ENCODE peak calls at places on chromosomes 4 and X, in eight cellular contexts. T is IMR-90; L is CD4-positive, alpha-beta T cell; N is astrocyte; Q is lower lobe of right lung; X is D721Med; W is GM20000; K is cardiac muscle cell. M is an unnamed sample.
A peak's percentile ranks its signal among the peaks of the same experiment; 100 is the strongest.

GRCh38 chrX:49754238-49754857 is 58.6 kb upstream of the PAGE1 start:
- DNase-seq in T (peak; percentile 28), L (peak; percentile 19), N (peak; percentile 0), K (peak; percentile 56), Q (peak; percentile 43), X (no peak), W (peak; percentile 8), M (peak; percentile 32)

GRCh38 chr4:185242749-185243533 is 33.5 kb downstream of the SNX25 start:
- DNase-seq in N (no peak), Q (no peak), K (no peak), X (no peak), T (peak; percentile 26), W (no peak), L (no peak), M (no peak)

GRCh38 chrX:103396186-103396585 is 19.8 kb downstream of the BEX3 start:
- DNase-seq in X (no peak), L (no peak), K (no peak), T (peak; percentile 75), N (peak; percentile 71), Q (no peak), W (no peak), M (no peak)

GRCh38 chr4:81491943-81492342 is 20.2 kb upstream of the RASGEF1B start:
- DNase-seq in W (no peak), L (no peak), Q (no peak), T (no peak), X (no peak), K (no peak), N (no peak), M (no peak)

GRCh38 chr4:6293661-6294060 is 24.0 kb downstream of the WFS1 start:
- DNase-seq in Q (no peak), K (no peak), L (no peak), X (no peak), N (no peak), W (no peak), T (no peak), M (no peak)

GRCh38 chr4:169492436-169493163 is 119.8 kb downstream of the NEK1 start:
- DNase-seq in Q (no peak), L (no peak), W (peak; percentile 31), N (peak; percentile 4), K (peak; percentile 32), T (peak; percentile 44), X (peak; percentile 10), M (peak; percentile 18)

GRCh38 chrX:12548746-12549145 is 242.5 kb upstream of the PRPS2 start:
- DNase-seq in L (no peak), X (no peak), T (peak; percentile 17), W (peak; percentile 5), K (peak; percentile 61), N (no peak), Q (no peak), M (peak; percentile 12)

GRCh38 chrX:39905475-39905889 is 192.3 kb downstream of the BCOR start:
- DNase-seq in N (no peak), W (no peak), Q (no peak), L (no peak), X (no peak), T (peak; percentile 19), K (peak; percentile 29), M (no peak)

GRCh38 chr4:97153042-97153441 is 990.2 kb downstream of the STPG2 start:
- DNase-seq in K (peak; percentile 56), T (no peak), Q (no peak), W (no peak), N (no peak), X (no peak), L (no peak), M (no peak)

GRCh38 chr4:143692241-143692640 is 8.2 kb downstream of the FREM3 start:
- DNase-seq in Q (no peak), K (no peak), N (no peak), X (no peak), W (no peak), L (no peak), T (no peak), M (no peak)

GRCh38 chr4:176084769-176085168 is 19.1 kb downstream of the WDR17 start:
- DNase-seq in W (no peak), N (no peak), Q (no peak), X (no peak), K (no peak), T (no peak), L (no peak), M (no peak)

DNA sequence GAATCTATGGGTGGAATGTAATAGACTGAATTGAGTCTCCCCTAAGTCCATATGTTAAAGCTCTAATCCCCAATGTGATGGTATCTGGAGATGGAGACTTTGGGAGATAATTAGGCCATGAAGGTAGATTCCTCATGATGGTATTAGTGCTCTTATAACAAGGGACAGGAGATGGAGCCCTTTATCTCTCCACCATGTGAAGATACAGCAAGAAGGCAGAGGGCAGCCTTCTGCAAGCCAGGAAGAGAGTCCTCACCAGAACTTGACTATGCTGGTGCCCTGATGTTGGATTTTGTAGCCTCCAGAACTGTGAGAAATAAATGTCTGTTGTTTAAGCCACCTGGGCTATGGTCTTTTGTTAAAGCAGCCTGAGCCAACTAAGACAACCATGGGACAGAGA is 76.4 kb upstream of the F8A3 start:
- DNase-seq in T (no peak), Q (no peak), K (no peak), W (no peak), L (no peak), N (no peak), X (no peak), M (no peak)
- TF ChIP-seq CTCF in T (no peak), Q (no peak), K (no peak), W (no peak), L (no peak), N (no peak), X (no peak), M (no peak)

DNA sequence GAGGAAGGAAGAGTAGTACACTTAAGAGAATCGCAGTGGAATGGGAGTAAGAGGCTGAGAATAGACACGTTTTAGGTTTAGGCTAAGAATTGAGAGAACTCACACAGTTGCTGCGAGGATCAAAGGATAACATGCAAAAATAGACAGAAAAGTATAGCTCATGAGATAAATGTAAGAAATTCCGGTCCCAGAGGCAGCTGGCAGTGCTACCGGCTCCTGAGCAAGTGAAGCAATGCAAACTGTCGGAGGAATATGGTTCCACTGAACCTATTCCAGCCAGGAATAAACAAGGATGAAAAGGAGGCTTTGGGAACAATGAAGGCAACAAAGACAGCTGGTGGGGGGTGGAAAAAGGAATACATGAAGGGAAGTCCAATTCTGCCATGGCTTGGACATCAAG is 191.8 kb downstream of the QDPR start:
- DNase-seq in K (no peak), Q (no peak), T (no peak), W (no peak), X (no peak), N (no peak), L (no peak), M (no peak)
- TF ChIP-seq CTCF in K (no peak), Q (no peak), T (no peak), W (no peak), X (no peak), N (no peak), L (no peak), M (no peak)

GRCh38 chr4:26410385-26411293 is 79.6 kb downstream of the CCKAR start:
- DNase-seq in L (no peak), N (no peak), X (no peak), W (peak; percentile 39), K (peak; percentile 59), Q (no peak), T (peak; percentile 63), M (peak; percentile 25)
- TF ChIP-seq CTCF in L (peak; percentile 79), N (peak; percentile 68), X (peak; percentile 67), W (peak; percentile 32), K (peak; percentile 47), Q (peak; percentile 60), T (peak; percentile 75), M (peak; percentile 81)

GRCh38 chr4:153541426-153542096 is 75.4 kb downstream of the TMEM131L start:
- DNase-seq in K (no peak), L (no peak), T (peak; percentile 95), X (no peak), Q (no peak), W (no peak), N (peak; percentile 97), M (no peak)
- TF ChIP-seq CTCF in K (no peak), L (no peak), T (peak; percentile 45), X (no peak), Q (no peak), W (no peak), N (no peak), M (no peak)

DNA sequence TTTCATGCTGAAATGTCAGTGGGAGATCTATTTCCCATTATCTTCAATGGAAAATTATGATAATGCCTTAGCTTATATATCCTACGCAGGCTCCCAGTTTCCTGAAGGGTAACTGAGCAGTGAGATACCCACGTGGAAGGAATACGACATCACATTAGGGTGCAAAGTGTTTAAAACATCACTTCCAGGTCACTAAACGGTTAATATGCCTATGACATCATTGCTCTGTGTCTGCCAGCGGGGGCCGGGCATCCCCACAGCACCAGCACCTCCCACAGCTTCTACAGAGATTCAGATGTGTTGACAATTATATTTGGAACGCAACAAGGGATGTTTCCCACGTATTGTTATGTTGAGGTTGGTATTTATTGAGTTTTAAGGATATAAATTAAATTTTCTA is 27.1 kb downstream of the TMEM271 start:
- DNase-seq in X (no peak), L (no peak), N (no peak), K (no peak), W (no peak), Q (no peak), T (no peak), M (no peak)
- TF ChIP-seq CTCF in X (no peak), L (no peak), N (no peak), K (no peak), W (no peak), Q (no peak), T (no peak), M (no peak)

M was measured in neural crest cell.